ENCODE peak calls at places on chromosomes 1 and 21, in six cellular contexts. S, H, Q, T, A and I are unnamed samples.

GRCh38 chr1:184929711-184930202 is 44.6 kb downstream of the NIBAN1 start:
- DNase-seq in S (no peak), H (peak), Q (peak), T (no peak), A (no peak), I (no peak)

GRCh38 chr21:43721939-43722338 is 3.0 kb downstream of the PDXK start:
- DNase-seq in T (no peak), A (no peak), S (no peak), Q (no peak), H (no peak), I (no peak)

GRCh38 chr1:36884029-36884701 is 150.2 kb downstream of the GRIK3 start:
- DNase-seq in S (peak), T (no peak), H (no peak), Q (no peak), A (no peak), I (no peak)

GRCh38 chr1:55635856-55636255 is 420.7 kb upstream of the USP24 start:
- DNase-seq in T (no peak), Q (no peak), A (no peak), S (no peak), H (no peak), I (no peak)

GRCh38 chr1:52798331-52798730 is 44.2 kb upstream of the ZYG11A start:
- DNase-seq in S (no peak), Q (no peak), T (no peak), H (no peak), A (no peak), I (no peak)

GRCh38 chr1:104921552-104921951 is 1171.9 kb downstream of the AMY1C start:
- DNase-seq in A (no peak), T (no peak), H (no peak), S (no peak), Q (no peak), I (no peak)

GRCh38 chr1:197313713-197314112 is 45.7 kb downstream of the CRB1 start:
- DNase-seq in A (no peak), S (no peak), T (no peak), Q (no peak), H (no peak), I (no peak)

GRCh38 chr1:245860681-245861552 is 646.2 kb downstream of the SMYD3 start:
- DNase-seq in H (no peak), T (no peak), Q (no peak), A (no peak), S (no peak), I (no peak)

GRCh38 chr1:115828101-115829022 is 12.6 kb downstream of the NHLH2 start:
- DNase-seq in Q (no peak), H (peak), A (peak), T (no peak), S (no peak), I (no peak)

GRCh38 chr21:31218830-31219608 is 125.0 kb downstream of the TIAM1 start:
- DNase-seq in S (peak), H (no peak), Q (no peak), T (no peak), A (no peak), I (no peak)

GRCh38 chr1:184865831-184866230 is 108.5 kb downstream of the NIBAN1 start:
- DNase-seq in H (no peak), S (no peak), T (no peak), Q (no peak), A (no peak), I (no peak)

GRCh38 chr1:64877151-64877550 is 89.2 kb downstream of the JAK1 start:
- DNase-seq in A (peak), S (no peak), H (no peak), T (no peak), Q (no peak), I (peak)

GRCh38 chr1:157004771-157005170 is 40.8 kb downstream of the ARHGEF11 start:
- DNase-seq in T (no peak), H (no peak), A (no peak), Q (no peak), S (no peak), I (no peak)

GRCh38 chr1:156104065-156104810 is 10.3 kb upstream of the LMNA start:
- DNase-seq in S (peak), A (no peak), T (peak), H (peak), Q (no peak), I (peak)

GRCh38 chr1:90501281-90501680 is 215.8 kb downstream of the BARHL2 start:
- DNase-seq in H (no peak), Q (no peak), T (no peak), A (no peak), S (no peak), I (no peak)

GRCh38 chr1:25031601-25031965 is 101.5 kb upstream of the RUNX3 start:
- DNase-seq in T (no peak), Q (no peak), A (peak), S (no peak), H (no peak), I (no peak)

GRCh38 chr21:31480228-31480627 is 136.2 kb upstream of the TIAM1 start:
- DNase-seq in S (no peak), T (no peak), Q (no peak), A (no peak), H (no peak), I (no peak)

GRCh38 chr1:155011437-155011907 is 8.9 kb downstream of the ZBTB7B start:
- DNase-seq in H (no peak), S (no peak), Q (no peak), T (no peak), A (no peak), I (no peak)

GRCh38 chr1:232571523-232571922 is 58.4 kb downstream of the SIPA1L2 start:
- DNase-seq in T (no peak), H (no peak), A (no peak), Q (no peak), S (no peak), I (no peak)

GRCh38 chr1:179169616-179170467 is 59.6 kb downstream of the ABL2 start:
- DNase-seq in H (no peak), A (no peak), S (no peak), T (no peak), Q (no peak), I (no peak)

GRCh38 chr1:176785810-176786209 is 322.8 kb downstream of the PAPPA2 start:
- DNase-seq in T (no peak), A (no peak), S (no peak), Q (no peak), H (no peak), I (no peak)

GRCh38 chr1:102472524-102472923 is 475.8 kb upstream of the OLFM3 start:
- DNase-seq in A (no peak), S (no peak), T (no peak), H (no peak), Q (no peak), I (no peak)

GRCh38 chr1:18651727-18652126 is 21.1 kb downstream of the PAX7 start:
- DNase-seq in T (no peak), A (peak), S (no peak), Q (no peak), H (no peak), I (no peak)

GRCh38 chr21:26892151-26892550 is 46.9 kb upstream of the ADAMTS1 start:
- DNase-seq in A (no peak), T (no peak), Q (no peak), S (no peak), H (no peak), I (no peak)

GRCh38 chr1:31657020-31657804 is 12.5 kb upstream of the PEF1 start:
- DNase-seq in T (no peak), H (no peak), S (no peak), A (no peak), Q (no peak), I (no peak)